ENCODE peak calls at places on chromosomes 3 and 15, in seven cellular contexts. Z, L, T, N, Q, M and J are unnamed samples.

GRCh38 chr3:151012753-151013152 is 40.2 kb upstream of the CLRN1 start:
- DNase-seq in Z (no peak), L (no peak), T (no peak), N (no peak), Q (no peak), M (no peak), J (no peak)

GRCh38 chr3:177193706-177194268 is 3.5 kb downstream of the TBL1XR1 start:
- DNase-seq in Z (no peak), L (no peak), T (no peak), N (no peak), Q (no peak), M (no peak), J (no peak)

GRCh38 chr3:21944251-21944650 is 193.2 kb upstream of the ZNF385D start:
- DNase-seq in Z (no peak), L (no peak), T (no peak), N (peak), Q (no peak), M (no peak), J (no peak)

GRCh38 chr15:31869640-31870335 is 160.5 kb upstream of the CHRNA7 start:
- DNase-seq in Z (peak), L (no peak), T (no peak), N (no peak), Q (peak), M (no peak), J (no peak)

GRCh38 chr3:146222204-146223046 is 28.5 kb downstream of the PLSCR4 start:
- DNase-seq in Z (no peak), L (peak), T (no peak), N (peak), Q (peak), M (no peak), J (peak)

GRCh38 chr3:71681224-71681668 is 44.0 kb downstream of the EIF4E3 start:
- DNase-seq in Z (peak), L (peak), T (peak), N (peak), Q (peak), M (no peak), J (peak)

GRCh38 chr3:177478170-177478859 is 281.0 kb upstream of the TBL1XR1 start:
- DNase-seq in Z (no peak), L (peak), T (peak), N (peak), Q (peak), M (peak), J (peak)

GRCh38 chr3:20658491-20658890 is 472.5 kb upstream of the SGO1 start:
- DNase-seq in Z (no peak), L (no peak), T (no peak), N (no peak), Q (no peak), M (no peak), J (no peak)

GRCh38 chr15:25892126-25892525 is 29.0 kb upstream of the ATP10A start:
- DNase-seq in Z (no peak), L (peak), T (no peak), N (peak), Q (no peak), M (no peak), J (peak)

DNA sequence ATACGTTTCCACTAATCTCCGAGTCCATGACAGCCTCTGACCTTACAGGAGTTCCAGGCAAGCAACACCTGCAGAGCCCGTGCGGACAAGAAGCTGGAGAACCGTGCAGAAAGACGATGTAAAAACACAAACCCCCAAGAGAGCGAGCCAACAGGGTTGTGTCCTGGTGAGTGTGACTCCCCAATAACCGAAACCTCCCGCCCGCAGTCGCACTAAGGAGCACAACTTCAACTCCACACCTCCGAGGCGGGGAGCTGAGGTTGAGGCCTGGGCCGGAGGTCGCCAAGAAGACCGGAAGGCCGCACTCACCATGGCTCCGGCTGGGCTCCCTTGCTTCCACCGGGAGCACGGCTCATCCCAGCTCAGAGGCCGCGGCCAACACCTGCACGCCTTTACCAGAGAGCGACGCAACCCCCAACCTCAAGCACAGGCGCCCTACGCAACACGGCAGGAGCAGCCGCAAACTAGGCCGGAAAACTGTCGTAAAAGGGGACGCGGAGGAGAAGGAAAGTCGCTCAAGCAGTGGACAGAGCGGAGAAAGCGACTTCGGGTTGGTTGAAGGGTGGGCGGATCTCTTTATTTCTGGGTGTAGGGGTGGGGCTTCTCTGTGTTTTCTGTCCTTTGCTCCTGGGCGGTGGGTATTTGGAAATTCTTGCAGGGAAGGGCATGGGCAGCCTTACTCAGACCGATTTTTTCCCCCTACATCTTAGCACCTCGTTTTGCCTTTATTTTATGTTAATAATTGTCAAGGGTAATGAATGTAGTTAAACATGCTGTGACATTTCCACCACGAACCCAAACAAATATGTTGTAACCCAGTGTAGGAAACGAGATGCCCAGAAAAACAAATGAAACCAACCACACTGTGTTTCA is at the start of gene DNAJC19:
- DNase-seq in Z (peak), L (peak), T (peak), N (peak), Q (peak), M (peak), J (peak)
- TF ChIP-seq CTCF in Z (no peak), L (no peak), T (no peak), N (no peak), Q (no peak), M (no peak), J (no peak)

GRCh38 chr3:164479978-164480377 is 598.3 kb downstream of the SI start:
- DNase-seq in Z (no peak), L (no peak), T (no peak), N (no peak), Q (no peak), M (no peak), J (no peak)
- TF ChIP-seq CTCF in Z (no peak), L (no peak), T (no peak), N (no peak), Q (no peak), M (no peak), J (no peak)

GRCh38 chr3:1275495-1275894 is 182.7 kb downstream of the CNTN6 start:
- DNase-seq in Z (no peak), L (no peak), T (no peak), N (no peak), Q (peak), M (no peak), J (peak)
- TF ChIP-seq CTCF in Z (no peak), L (no peak), T (no peak), N (peak), Q (peak), M (peak), J (peak)

GRCh38 chr3:157753753-157754152 is 250.5 kb upstream of the VEPH1 start:
- DNase-seq in Z (no peak), L (no peak), T (no peak), N (no peak), Q (no peak), M (no peak), J (no peak)

GRCh38 chr3:157752952-157753351 is 249.7 kb upstream of the VEPH1 start:
- DNase-seq in Z (no peak), L (no peak), T (no peak), N (no peak), Q (no peak), M (no peak), J (no peak)

GRCh38 chr3:157754415-157754814 is 251.2 kb upstream of the VEPH1 start:
- DNase-seq in Z (no peak), L (no peak), T (no peak), N (no peak), Q (no peak), M (no peak), J (no peak)

DNA sequence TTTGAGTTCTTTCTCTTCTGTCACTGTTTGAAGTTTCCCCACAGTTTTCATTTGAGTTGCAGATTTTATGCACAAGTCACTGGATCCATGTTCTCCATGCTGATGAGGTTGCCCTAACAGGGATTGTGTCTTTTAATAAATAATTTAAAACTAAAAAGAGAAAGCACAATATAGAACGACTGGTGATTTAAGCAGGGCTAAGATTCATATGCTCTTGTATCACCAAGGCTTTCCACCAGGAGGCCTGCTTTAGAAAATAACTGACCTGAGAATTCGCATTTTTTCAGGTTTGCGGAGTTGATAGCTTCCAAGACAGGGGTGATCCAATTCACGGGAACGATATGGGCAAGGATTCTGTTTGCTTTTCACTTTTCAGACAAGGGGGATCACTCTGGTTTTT is 252.0 kb upstream of the VEPH1 start:
- DNase-seq in Z (no peak), L (no peak), T (no peak), N (no peak), Q (no peak), M (no peak), J (no peak)
- TF ChIP-seq CTCF in Z (no peak), L (peak), T (no peak), N (peak), Q (peak), M (peak), J (peak)

DNA sequence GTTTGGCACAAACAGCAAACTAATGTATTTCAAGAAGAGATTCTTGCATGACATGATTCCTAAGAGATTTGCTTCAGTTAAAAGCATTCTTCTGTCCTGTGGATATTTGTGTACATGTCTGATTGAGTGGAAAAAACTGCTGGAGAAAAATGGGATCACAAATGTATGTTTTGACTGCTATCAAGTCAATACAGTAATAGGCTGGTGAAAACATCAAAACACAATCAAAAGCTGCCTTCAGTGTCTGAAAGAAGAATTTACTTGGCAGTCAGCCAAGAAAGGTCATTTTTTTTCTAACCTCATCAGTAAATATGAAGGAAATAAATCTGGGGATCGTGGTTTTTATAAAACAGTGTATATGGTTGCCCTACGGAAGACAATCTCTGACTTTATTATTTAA is 1214.8 kb downstream of the NSUN3 start:
- DNase-seq in Z (no peak), L (no peak), T (no peak), N (no peak), Q (no peak), M (no peak), J (no peak)
- TF ChIP-seq CTCF in Z (no peak), L (no peak), T (no peak), N (no peak), Q (no peak), M (no peak), J (no peak)

DNA sequence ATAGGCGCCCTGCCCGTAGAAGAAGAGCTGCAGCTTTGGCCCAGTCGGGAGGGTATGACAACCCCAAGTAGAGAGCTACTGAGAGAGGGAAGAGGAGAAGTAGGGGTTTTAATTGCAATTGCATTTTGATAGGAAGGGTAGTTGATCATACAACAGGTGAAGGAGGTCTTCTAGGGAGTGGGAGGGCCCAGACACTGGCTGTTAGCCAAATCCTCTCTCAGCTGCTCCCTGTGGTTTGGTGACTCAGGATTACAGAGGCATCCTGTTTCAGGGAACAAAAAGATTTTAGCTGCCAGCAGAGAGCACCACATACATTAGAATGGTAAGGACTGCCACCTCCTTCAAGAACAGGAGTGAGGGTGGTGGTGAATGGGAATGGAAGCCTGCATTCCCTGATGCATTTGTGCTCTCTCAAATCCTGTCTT is 408.9 kb upstream of the THBS1 start:
- DNase-seq in Z (no peak), L (peak), T (peak), N (peak), Q (peak), M (peak), J (peak)
- TF ChIP-seq CTCF in Z (peak), L (peak), T (peak), N (peak), Q (peak), M (peak), J (peak)

GRCh38 chr15:53869044-53869805 is 109.0 kb upstream of the UNC13C start:
- DNase-seq in Z (no peak), L (no peak), T (no peak), N (no peak), Q (no peak), M (no peak), J (peak)
- TF ChIP-seq CTCF in Z (no peak), L (no peak), T (no peak), N (peak), Q (no peak), M (peak), J (peak)

DNA sequence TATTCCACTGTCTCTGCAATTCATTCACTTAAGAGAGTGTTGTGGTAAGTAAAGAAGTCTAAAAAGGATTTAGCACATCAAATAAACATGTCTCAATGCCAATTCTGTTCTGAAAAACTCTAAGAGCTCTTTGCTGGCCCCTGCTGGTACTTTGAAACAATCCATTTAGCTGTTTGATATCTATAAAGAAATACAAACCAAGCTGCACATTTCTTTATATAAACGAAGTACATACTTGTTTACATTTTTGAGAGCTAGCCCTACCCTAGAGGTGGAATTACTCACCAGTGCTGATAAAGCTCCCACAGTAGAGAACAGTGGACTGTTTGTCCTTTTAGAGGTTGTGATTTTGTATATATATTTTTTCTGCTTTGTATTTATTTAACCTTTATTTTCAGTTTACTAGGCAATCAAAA is 75.5 kb downstream of the NEDD4 start:
- DNase-seq in Z (no peak), L (peak), T (no peak), N (peak), Q (peak), M (peak), J (peak)
- TF ChIP-seq CTCF in Z (peak), L (peak), T (peak), N (peak), Q (peak), M (peak), J (peak)

GRCh38 chr3:161508852-161509477 is 12.4 kb downstream of the OTOL1 start:
- DNase-seq in Z (no peak), L (no peak), T (no peak), N (peak), Q (no peak), M (no peak), J (peak)
- TF ChIP-seq CTCF in Z (no peak), L (peak), T (no peak), N (peak), Q (peak), M (peak), J (peak)